ENCODE peak calls at places on chromosomes 7 and 10, in four cellular contexts. A is fibroblast of mammary gland, Y is left ventricle myocardium inferior, J is fibroblast of pulmonary artery. E is an unnamed sample.

GRCh38 chr10:30831876-30832726 is 199.6 kb downstream of the ZNF438 start:
- DNase-seq in A (no peak), Y (no peak), J (no peak), E (no peak)

GRCh38 chr10:13827418-13827817 is 240.7 kb downstream of the PRPF18 start:
- DNase-seq in A (peak), Y (no peak), J (peak), E (no peak)

GRCh38 chr10:22335204-22335956 is 9.9 kb upstream of the SPAG6 start:
- DNase-seq in A (peak), Y (no peak), J (peak), E (peak)

GRCh38 chr10:34231441-34232180 is 583.5 kb downstream of the PARD3 start:
- DNase-seq in A (no peak), Y (no peak), J (no peak), E (no peak)

GRCh38 chr10:84846646-84847045 is 518.3 kb downstream of the CCSER2 start:
- DNase-seq in A (no peak), Y (no peak), J (no peak), E (no peak)

GRCh38 chr7:82444220-82445049 is 858 bp upstream of the CACNA2D1 start:
- DNase-seq in A (no peak), Y (no peak), J (peak), E (peak)

GRCh38 chr7:87058739-87059524 is 522 bp downstream of the ELAPOR2 start:
- DNase-seq in A (no peak), Y (no peak), J (no peak), E (peak)

GRCh38 chr10:7551891-7552731 is 114.7 kb downstream of the ITIH5 start:
- DNase-seq in A (no peak), Y (peak), J (no peak), E (no peak)

GRCh38 chr7:23334482-23335056 is 35.4 kb downstream of the MALSU1 start:
- DNase-seq in A (peak), Y (no peak), J (peak), E (no peak)

GRCh38 chr7:16460789-16461465 is 4.6 kb downstream of the SOSTDC1 start:
- DNase-seq in A (no peak), Y (no peak), J (no peak), E (no peak)

GRCh38 chr7:83465643-83466042 is 183.3 kb downstream of the SEMA3E start:
- DNase-seq in A (no peak), Y (no peak), J (no peak), E (no peak)

E was measured in mucosa of descending colon.